ENCODE peak calls at places on chromosomes 4 and X, in eight cellular contexts. G is GM10248; H is cardiac septum; L is activated CD4-positive, alpha-beta T cell treated with anti-CD3 and anti-CD28 coated beads, Interleukin-2, amount 10 ng/mL, durations not matched to agents 7 days and 5 days; F is HFF-Myc; O is CD4-positive, CD25-positive, alpha-beta regulatory T cell; C is tibial nerve; T is A549. K is an unnamed sample.

GRCh38 chr4:169212981-169213380 is 57.8 kb downstream of the SH3RF1 start:
- DNase-seq in G (no peak), H (no peak), L (no peak), F (no peak), O (no peak), C (no peak), T (no peak), K (no peak)

GRCh38 chr4:81804849-81805248 is 333.1 kb upstream of the RASGEF1B start:
- DNase-seq in G (no peak), H (no peak), L (no peak), F (no peak), O (no peak), C (no peak), T (no peak), K (no peak)

GRCh38 chrX:31545726-31546125 is 473.9 kb upstream of the FTHL17 start:
- DNase-seq in G (no peak), H (no peak), L (no peak), F (no peak), O (no peak), C (no peak), T (no peak), K (no peak)

GRCh38 chr4:1670279-1670678 is 13.8 kb downstream of the FAM53A start:
- DNase-seq in G (no peak), H (no peak), L (no peak), F (no peak), O (no peak), C (no peak), T (no peak), K (no peak)

GRCh38 chr4:26093561-26093960 is 179.5 kb downstream of the SMIM20 start:
- DNase-seq in G (no peak), H (no peak), L (no peak), F (no peak), O (no peak), C (no peak), T (no peak), K (no peak)

GRCh38 chr4:56655209-56655626 is 25.9 kb downstream of the HOPX start:
- DNase-seq in G (peak), H (no peak), L (peak), F (no peak), O (no peak), C (no peak), T (no peak), K (no peak)

GRCh38 chrX:347351-348117 is 28.9 kb upstream of the GTPBP6 start:
- DNase-seq in G (no peak), H (no peak), L (no peak), F (no peak), O (no peak), C (no peak), T (no peak), K (no peak)

GRCh38 chr4:142812091-142812490 is 34.0 kb downstream of the INPP4B start:
- DNase-seq in G (no peak), H (no peak), L (no peak), F (no peak), O (no peak), C (no peak), T (no peak), K (no peak)

GRCh38 chr4:141890279-141890678 is 253.9 kb downstream of the IL15 start:
- DNase-seq in G (no peak), H (no peak), L (no peak), F (no peak), O (no peak), C (no peak), T (no peak), K (no peak)

GRCh38 chr4:140637836-140638235 is 69.1 kb upstream of the UCP1 start:
- DNase-seq in G (peak), H (no peak), L (peak), F (no peak), O (no peak), C (no peak), T (peak), K (no peak)

GRCh38 chr4:108738307-108738706 is 24.5 kb downstream of the ETNPPL start:
- DNase-seq in G (no peak), H (no peak), L (no peak), F (no peak), O (no peak), C (no peak), T (no peak), K (no peak)

GRCh38 chrX:71910526-71911022 is at the start of gene NHSL2:
- DNase-seq in G (peak), H (no peak), L (no peak), F (no peak), O (no peak), C (no peak), T (no peak), K (peak)

GRCh38 chrX:16451331-16451730 is 198.6 kb upstream of the S100G start:
- DNase-seq in G (no peak), H (no peak), L (no peak), F (no peak), O (no peak), C (no peak), T (no peak), K (no peak)

GRCh38 chrX:40391662-40392061 is 189.1 kb upstream of the ATP6AP2 start:
- DNase-seq in G (no peak), H (no peak), L (no peak), F (no peak), O (no peak), C (no peak), T (no peak), K (no peak)

GRCh38 chrX:133909888-133910287 is 75.5 kb downstream of the GPC3 start:
- DNase-seq in G (no peak), H (no peak), L (no peak), F (no peak), O (no peak), C (no peak), T (no peak), K (no peak)

GRCh38 chr4:155638195-155638960 is 28.3 kb upstream of the GUCY1A1 start:
- DNase-seq in G (no peak), H (no peak), L (no peak), F (no peak), O (no peak), C (no peak), T (no peak), K (no peak)